ENCODE peak calls at places on chromosome 18, in seven cellular contexts. G is K562, B is SK-N-SH, D is HepG2, J is GM12878, R is HCT116, N is H1. O is an unnamed sample.

GRCh38 chr18:40841473-40841872 is 1113.6 kb upstream of the PIK3C3 start:
- DNase-seq in G (no peak), B (no peak), D (no peak), J (no peak), R (no peak), N (no peak), O (no peak)

GRCh38 chr18:9135912-9136314 is 668 bp upstream of the ANKRD12 start:
- DNase-seq in G (peak), B (no peak), D (peak), J (no peak), R (peak), N (peak), O (peak)

GRCh38 chr18:61595615-61596014 is 262.4 kb downstream of the CDH20 start:
- DNase-seq in G (no peak), B (no peak), D (no peak), J (no peak), R (no peak), N (no peak), O (no peak)

GRCh38 chr18:50218432-50219197 is 23.7 kb upstream of the MYO5B start:
- DNase-seq in G (peak), B (no peak), D (peak), J (peak), R (peak), N (peak), O (peak)

GRCh38 chr18:49922228-49922627 is 108.9 kb upstream of the ACAA2 start:
- DNase-seq in G (no peak), B (no peak), D (no peak), J (no peak), R (no peak), N (no peak), O (no peak)

GRCh38 chr18:75408554-75409506 is 18.7 kb downstream of the SMIM21 start:
- DNase-seq in G (no peak), B (no peak), D (peak), J (no peak), R (peak), N (no peak), O (no peak)

GRCh38 chr18:31738460-31739407 is 21.9 kb downstream of the SLC25A52 start:
- DNase-seq in G (peak), B (no peak), D (peak), J (no peak), R (peak), N (no peak), O (no peak)

GRCh38 chr18:43525149-43525548 is 247.9 kb upstream of the SYT4 start:
- DNase-seq in G (no peak), B (peak), D (no peak), J (no peak), R (no peak), N (no peak), O (no peak)

GRCh38 chr18:68494802-68495560 is 219.9 kb downstream of the TMX3 start:
- DNase-seq in G (no peak), B (no peak), D (no peak), J (no peak), R (no peak), N (no peak), O (no peak)

GRCh38 chr18:54004828-54005227 is 219.6 kb downstream of the MBD2 start:
- DNase-seq in G (no peak), B (no peak), D (peak), J (no peak), R (no peak), N (peak), O (peak)

GRCh38 chr18:39845673-39846072 is 2109.4 kb upstream of the PIK3C3 start:
- DNase-seq in G (no peak), B (no peak), D (no peak), J (no peak), R (no peak), N (no peak), O (no peak)

GRCh38 chr18:6843308-6843707 is 113.8 kb downstream of the ARHGAP28 start:
- DNase-seq in G (no peak), B (no peak), D (no peak), J (no peak), R (no peak), N (no peak), O (no peak)

GRCh38 chr18:60649816-60650215 is 277.2 kb upstream of the MC4R start:
- DNase-seq in G (no peak), B (no peak), D (no peak), J (no peak), R (no peak), N (no peak), O (no peak)

GRCh38 chr18:23183356-23184150 is 48.3 kb downstream of the CABLES1 start:
- DNase-seq in G (no peak), B (no peak), D (no peak), J (no peak), R (no peak), N (no peak), O (no peak)

GRCh38 chr18:37398248-37398920 is 167.2 kb downstream of the CELF4 start:
- DNase-seq in G (no peak), B (no peak), D (no peak), J (no peak), R (no peak), N (no peak), O (no peak)

GRCh38 chr18:78701753-78702409 is 277.7 kb upstream of the SALL3 start:
- DNase-seq in G (no peak), B (no peak), D (no peak), J (no peak), R (no peak), N (no peak), O (no peak)

GRCh38 chr18:58991127-58991798 is 126.6 kb downstream of the ZNF532 start:
- DNase-seq in G (no peak), B (no peak), D (no peak), J (peak), R (no peak), N (no peak), O (no peak)
- TF ChIP-seq JUND in G (no peak), B (no peak), D (no peak), J (peak), R (peak), N (no peak), O (no peak)

GRCh38 chr18:36311026-36311570 is 13.6 kb downstream of the FHOD3 start:
- DNase-seq in G (no peak), B (no peak), D (no peak), J (no peak), R (no peak), N (no peak), O (no peak)
- TF ChIP-seq JUND in G (no peak), B (no peak), D (no peak), J (no peak), R (no peak), N (no peak), O (no peak)

DNA sequence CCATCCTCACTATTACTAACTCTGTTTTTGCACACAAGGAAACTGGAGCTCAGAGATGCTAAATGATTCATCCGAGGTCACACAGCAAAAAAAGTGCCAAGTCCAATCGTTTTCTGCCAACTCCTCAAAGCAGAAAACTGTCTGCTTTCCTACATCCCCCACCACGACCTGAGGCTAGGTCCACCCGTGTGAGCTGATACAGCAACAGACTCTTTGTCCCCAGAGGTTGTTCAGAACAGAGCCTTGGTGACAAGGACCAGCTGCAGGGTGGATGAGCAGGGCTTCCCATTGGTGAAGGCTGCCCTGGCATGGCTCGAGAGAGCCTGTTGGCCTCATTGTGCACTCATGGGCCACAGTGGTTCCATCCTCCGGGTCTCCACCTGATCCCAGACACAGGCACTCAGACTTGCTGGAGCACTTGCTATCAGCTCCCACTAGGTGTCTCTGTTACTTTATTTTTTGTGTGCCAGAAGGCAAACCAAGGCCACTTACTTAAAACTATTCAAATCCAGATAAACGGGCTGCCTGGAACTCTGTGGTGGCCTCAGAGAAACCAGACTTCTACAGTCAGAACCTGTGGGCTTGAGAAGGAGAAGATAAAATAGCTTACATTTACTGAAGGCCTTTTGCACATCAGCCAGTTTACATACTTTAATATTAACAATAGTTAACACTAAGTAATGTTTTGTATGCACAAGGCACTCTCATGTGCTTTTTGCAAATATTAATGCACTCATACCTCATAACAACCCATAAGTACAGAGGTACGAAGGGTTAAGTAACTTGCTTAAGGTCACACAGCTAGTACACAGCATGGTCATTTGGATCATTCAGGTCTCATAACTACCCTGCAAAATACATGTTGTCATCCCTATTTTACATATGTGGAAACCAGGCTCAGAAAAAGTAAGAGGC is 62.9 kb upstream of the CTIF start:
- DNase-seq in G (peak), B (peak), D (peak), J (peak), R (peak), N (peak), O (peak)
- TF ChIP-seq JUND in G (no peak), B (no peak), D (no peak), J (no peak), R (no peak), N (no peak), O (no peak)

GRCh38 chr18:319745-320144 is 51.9 kb upstream of the THOC1 start:
- DNase-seq in G (no peak), B (no peak), D (no peak), J (no peak), R (no peak), N (no peak), O (no peak)
- TF ChIP-seq JUND in G (no peak), B (no peak), D (no peak), J (no peak), R (no peak), N (no peak), O (no peak)

GRCh38 chr18:58174285-58174684 is 130.3 kb downstream of the NEDD4L start:
- DNase-seq in G (no peak), B (no peak), D (no peak), J (no peak), R (no peak), N (peak), O (no peak)

GRCh38 chr18:58175122-58175687 is 131.2 kb downstream of the NEDD4L start:
- DNase-seq in G (peak), B (no peak), D (no peak), J (no peak), R (no peak), N (peak), O (peak)

GRCh38 chr18:58178476-58178875 is 134.4 kb downstream of the NEDD4L start:
- DNase-seq in G (no peak), B (no peak), D (peak), J (no peak), R (no peak), N (no peak), O (no peak)

GRCh38 chr18:58177886-58178470 is 134.0 kb downstream of the NEDD4L start:
- DNase-seq in G (no peak), B (peak), D (peak), J (no peak), R (no peak), N (peak), O (no peak)

GRCh38 chr18:58176915-58177717 is 133.1 kb downstream of the NEDD4L start:
- DNase-seq in G (no peak), B (no peak), D (no peak), J (no peak), R (no peak), N (peak), O (no peak)
- TF ChIP-seq JUND in G (no peak), B (peak), D (no peak), J (no peak), R (peak), N (no peak), O (no peak)

DNA sequence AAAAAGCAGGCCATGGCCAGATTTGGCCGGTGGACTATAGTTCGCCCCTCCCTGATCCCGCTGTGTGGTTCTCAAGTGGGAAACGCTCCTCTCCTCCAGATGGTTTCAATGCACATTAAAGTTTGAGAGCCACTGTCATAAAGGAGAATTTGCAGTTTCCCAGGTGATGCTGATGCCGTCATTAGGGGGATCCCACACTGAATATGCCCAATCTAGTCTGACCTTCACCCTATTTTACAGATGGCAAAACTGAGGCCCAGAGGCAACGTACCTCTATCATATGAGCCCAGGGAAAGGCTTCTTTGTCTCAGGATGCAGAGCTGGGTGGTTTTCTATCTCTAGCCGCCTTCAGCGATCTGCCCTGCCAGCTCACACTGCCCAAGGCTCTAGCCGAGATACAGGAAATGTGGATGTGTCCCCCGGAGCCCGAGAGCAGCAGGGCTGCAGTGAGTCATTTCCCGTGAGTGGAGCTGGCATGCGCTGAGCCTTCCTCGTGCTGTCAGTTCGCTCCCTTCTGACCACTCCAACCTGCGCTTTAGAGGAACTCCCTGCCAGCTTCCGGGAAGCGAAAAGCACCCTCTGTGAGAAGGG is 116.2 kb downstream of the SMAD7 start:
- DNase-seq in G (no peak), B (no peak), D (no peak), J (peak), R (peak), N (no peak), O (no peak)
- TF ChIP-seq JUND in G (no peak), B (peak), D (no peak), J (no peak), R (no peak), N (peak), O (no peak)

O was measured in T47D.